ENCODE peak calls at places on chromosomes 13 and 19, in nine cellular contexts. C is Peyer's patch, O is dorsolateral prefrontal cortex, M is transverse colon, X is BJ, T is fibroblast of pulmonary artery, L is neural progenitor cell, S is GM20000, K is progenitor cell of endocrine pancreas. Q is an unnamed sample.

GRCh38 chr13:113141591-113141950 is 16.9 kb upstream of the PROZ start:
- DNase-seq in L (no peak), K (no peak), M (no peak), T (no peak), O (no peak), X (no peak), S (no peak), C (no peak), Q (no peak)

GRCh38 chr13:106212436-106213010 is 322.9 kb downstream of the EFNB2 start:
- DNase-seq in L (no peak), X (peak; percentile 39), M (no peak), T (no peak), K (no peak), C (no peak), S (no peak), O (no peak), Q (no peak)

GRCh38 chr13:50127017-50127725 is 111.9 kb downstream of the KCNRG start:
- DNase-seq in K (no peak), X (no peak), S (peak; percentile 54), L (peak; percentile 75), M (peak; percentile 65), C (peak; percentile 65), O (no peak), T (peak; percentile 59), Q (no peak)

GRCh38 chr13:103568314-103568713 is 502.1 kb upstream of the SLC10A2 start:
- DNase-seq in X (no peak), S (no peak), T (no peak), L (no peak), O (no peak), K (no peak), M (no peak), C (no peak), Q (no peak)

GRCh38 chr13:43078399-43078798 is 55.0 kb downstream of the DNAJC15 start:
- DNase-seq in T (no peak), M (no peak), K (no peak), O (no peak), C (no peak), S (no peak), X (no peak), L (no peak), Q (no peak)

GRCh38 chr13:43185206-43185605 is 161.8 kb downstream of the DNAJC15 start:
- DNase-seq in O (no peak), K (no peak), T (no peak), X (no peak), L (no peak), C (no peak), S (no peak), M (no peak), Q (peak; percentile 68)

GRCh38 chr19:41366089-41366488 is 2.1 kb upstream of the B9D2 start:
- DNase-seq in X (no peak), S (no peak), L (no peak), K (no peak), C (no peak), M (no peak), T (no peak), O (no peak), Q (no peak)

GRCh38 chr19:48661746-48662145 is 11.1 kb downstream of the NTN5 start:
- DNase-seq in O (no peak), C (no peak), T (no peak), S (no peak), M (no peak), K (no peak), L (no peak), X (no peak), Q (no peak)

GRCh38 chr13:99626461-99627082 is 125.3 kb downstream of the TM9SF2 start:
- DNase-seq in L (peak; percentile 18), X (peak; percentile 56), O (no peak), M (no peak), C (no peak), K (no peak), S (no peak), T (peak; percentile 46), Q (peak; percentile 25)

GRCh38 chr13:21106089-21106488 is 44.7 kb upstream of the LATS2 start:
- DNase-seq in M (no peak), K (no peak), X (peak; percentile 57), T (peak; percentile 35), O (no peak), C (no peak), L (no peak), S (no peak), Q (no peak)

GRCh38 chr19:21751379-21751778 is 16.0 kb downstream of the ZNF100 start:
- DNase-seq in O (no peak), S (no peak), L (no peak), T (peak; percentile 33), X (no peak), K (no peak), M (no peak), C (no peak), Q (no peak)

GRCh38 chr19:6963937-6964336 is 57.3 kb downstream of the MBD3L2B start:
- DNase-seq in T (no peak), K (no peak), C (peak; percentile 25), L (no peak), X (no peak), O (no peak), M (no peak), S (peak; percentile 16), Q (peak; percentile 39)

GRCh38 chr13:50387124-50387581 is 371.9 kb downstream of the KCNRG start:
- DNase-seq in K (no peak), S (peak; percentile 38), C (peak; percentile 49), M (peak; percentile 50), X (no peak), O (no peak), T (peak; percentile 16), L (peak; percentile 75), Q (peak; percentile 38)

GRCh38 chr13:51912091-51912490 is 50.3 kb downstream of the CCDC70 start:
- DNase-seq in L (no peak), O (peak; percentile 78), X (no peak), T (no peak), M (no peak), K (no peak), C (no peak), S (no peak), Q (no peak)

GRCh38 chr13:30466358-30466714 is 600 bp upstream of the HMGB1 start:
- DNase-seq in M (no peak), S (no peak), X (no peak), L (peak; percentile 55), T (no peak), O (no peak), C (no peak), K (no peak), Q (peak; percentile 62)

GRCh38 chr19:12685831-12686230 is 2.0 kb upstream of the GNG14 start:
- DNase-seq in K (no peak), X (no peak), O (no peak), L (no peak), T (no peak), S (no peak), C (no peak), M (no peak), Q (no peak)

GRCh38 chr19:11256189-11256588 is 6.1 kb downstream of the DOCK6 start:
- DNase-seq in C (no peak), K (no peak), M (no peak), S (no peak), O (no peak), L (no peak), T (peak; percentile 62), X (no peak), Q (no peak)

GRCh38 chr19:11257827-11258380 is 4.4 kb downstream of the DOCK6 start:
- DNase-seq in T (no peak), L (no peak), O (no peak), K (no peak), X (no peak), C (no peak), M (no peak), S (no peak), Q (no peak)

GRCh38 chr19:11252665-11253355 is 9.5 kb downstream of the DOCK6 start:
- DNase-seq in C (no peak), T (no peak), M (no peak), O (no peak), X (no peak), S (no peak), K (no peak), L (no peak), Q (no peak)

GRCh38 chr19:11251650-11252314 is 10.5 kb downstream of the DOCK6 start:
- DNase-seq in S (no peak), M (no peak), C (no peak), K (no peak), X (no peak), T (no peak), L (no peak), O (no peak), Q (no peak)

GRCh38 chr19:11254662-11255061 is 7.7 kb downstream of the DOCK6 start:
- DNase-seq in O (no peak), T (no peak), L (no peak), S (no peak), M (no peak), X (no peak), C (no peak), K (no peak), Q (no peak)
- TF ChIP-seq CTCF in O (no peak), T (no peak), L (no peak), S (no peak), M (no peak), X (no peak), C (no peak), K (peak; percentile 28), Q (no peak)

DNA sequence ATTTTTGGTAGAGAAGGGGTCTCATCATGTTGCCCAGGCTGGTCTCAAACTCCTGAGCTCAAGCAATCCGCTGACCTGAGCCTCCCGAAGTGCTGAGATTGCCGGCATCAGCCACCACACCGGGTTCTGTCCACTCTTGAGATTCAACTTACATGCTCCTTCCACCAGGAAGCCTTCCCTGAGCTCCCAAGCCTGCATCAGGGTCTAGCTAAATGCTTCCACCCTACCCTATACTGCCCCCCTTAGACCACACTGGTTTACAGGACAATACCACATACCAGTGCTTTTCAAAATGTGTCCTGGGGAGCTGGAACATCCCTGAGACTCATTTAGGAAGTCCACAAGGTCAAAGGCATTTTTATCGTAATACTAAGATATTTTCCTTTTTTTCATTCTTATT is 15.1 kb upstream of the CACNG8 start:
- DNase-seq in K (no peak), X (no peak), C (no peak), O (no peak), S (no peak), T (peak; percentile 36), L (peak; percentile 56), M (no peak), Q (peak; percentile 43)
- TF ChIP-seq CTCF in K (peak; percentile 15), X (no peak), C (no peak), O (no peak), S (no peak), T (peak; percentile 36), L (peak; percentile 41), M (no peak), Q (peak; percentile 53)

GRCh38 chr13:109476001-109476400 is 310.4 kb downstream of the IRS2 start:
- DNase-seq in L (no peak), T (no peak), O (no peak), X (no peak), C (no peak), K (no peak), S (no peak), M (no peak), Q (no peak)
- TF ChIP-seq CTCF in L (no peak), T (no peak), O (no peak), X (no peak), C (no peak), K (no peak), S (no peak), M (no peak), Q (no peak)

DNA sequence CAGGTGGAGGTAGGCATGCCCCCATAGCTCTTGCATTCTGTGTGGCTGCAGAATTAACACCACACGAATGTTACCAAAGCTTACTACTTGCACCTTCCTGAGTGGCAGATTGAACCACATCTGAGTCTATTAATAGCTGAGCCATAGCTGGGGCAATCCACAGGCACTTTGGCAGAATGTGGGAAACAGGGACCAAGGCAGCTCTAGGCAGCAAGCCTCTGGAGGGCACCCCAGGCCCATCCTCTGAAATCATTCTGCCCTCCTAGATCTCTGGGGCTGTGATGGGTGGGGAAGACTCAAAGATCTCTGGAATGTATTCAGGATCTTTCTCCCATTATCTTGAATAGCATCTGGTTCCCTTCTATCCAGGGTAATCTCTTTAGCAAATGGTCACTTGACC is 139.3 kb downstream of the TNFRSF19 start:
- DNase-seq in M (no peak), K (no peak), L (no peak), C (no peak), X (no peak), S (no peak), O (no peak), T (no peak), Q (no peak)
- TF ChIP-seq CTCF in M (no peak), K (no peak), L (no peak), C (no peak), X (peak; percentile 21), S (no peak), O (no peak), T (no peak), Q (no peak)